ENCODE peak calls at places on chromosomes 11 and 22, in nine cellular contexts. Z is neuronal stem cell; X is mammary epithelial cell; G is PC-3; E is lower lobe of right lung; I is H1; U is CD4-positive, alpha-beta T cell; T is fibroblast of lung; C is uterus. L is an unnamed sample.

GRCh38 chr11:1771273-1771672 is 7.5 kb upstream of the CTSD start:
- DNase-seq in Z (no peak), X (peak), G (no peak), E (no peak), I (no peak), U (no peak), T (no peak), C (no peak), L (no peak)

GRCh38 chr11:124707813-124708212 is 31.9 kb upstream of the NRGN start:
- DNase-seq in Z (no peak), X (no peak), G (peak), E (no peak), I (no peak), U (no peak), T (no peak), C (no peak), L (no peak)

GRCh38 chr11:134562941-134563471 is 151.0 kb upstream of the B3GAT1 start:
- DNase-seq in Z (no peak), X (no peak), G (no peak), E (no peak), I (no peak), U (no peak), T (no peak), C (no peak), L (no peak)

GRCh38 chr11:114964676-114965214 is 286.4 kb downstream of the NXPE2 start:
- DNase-seq in Z (no peak), X (no peak), G (no peak), E (no peak), I (no peak), U (no peak), T (no peak), C (no peak), L (no peak)

GRCh38 chr11:67268684-67269268 is 2.5 kb downstream of the GRK2 start:
- DNase-seq in Z (no peak), X (no peak), G (no peak), E (peak), I (no peak), U (no peak), T (no peak), C (no peak), L (no peak)

GRCh38 chr22:48615171-48616008 is 1212.3 kb downstream of the BRD1 start:
- DNase-seq in Z (no peak), X (no peak), G (no peak), E (no peak), I (no peak), U (no peak), T (no peak), C (no peak), L (no peak)

GRCh38 chr11:13721760-13722159 is 53.3 kb downstream of the FAR1 start:
- DNase-seq in Z (no peak), X (peak), G (no peak), E (no peak), I (no peak), U (no peak), T (peak), C (no peak), L (no peak)

GRCh38 chr22:47154621-47155081 is 392.2 kb downstream of the TBC1D22A start:
- DNase-seq in Z (no peak), X (peak), G (peak), E (no peak), I (no peak), U (no peak), T (peak), C (peak), L (peak)

GRCh38 chr11:2549491-2549875 is 104.7 kb downstream of the KCNQ1 start:
- DNase-seq in Z (no peak), X (no peak), G (no peak), E (peak), I (no peak), U (no peak), T (no peak), C (no peak), L (no peak)

GRCh38 chr22:48250937-48251530 is 1488.6 kb downstream of the TBC1D22A start:
- DNase-seq in Z (no peak), X (no peak), G (no peak), E (no peak), I (no peak), U (no peak), T (no peak), C (no peak), L (no peak)

GRCh38 chr11:35223429-35223828 is 84.5 kb downstream of the CD44 start:
- DNase-seq in Z (no peak), X (no peak), G (no peak), E (no peak), I (no peak), U (no peak), T (peak), C (peak), L (no peak)

GRCh38 chr11:95505927-95506426 is 275.0 kb upstream of the SESN3 start:
- DNase-seq in Z (no peak), X (peak), G (no peak), E (no peak), I (no peak), U (no peak), T (peak), C (no peak), L (no peak)

DNA sequence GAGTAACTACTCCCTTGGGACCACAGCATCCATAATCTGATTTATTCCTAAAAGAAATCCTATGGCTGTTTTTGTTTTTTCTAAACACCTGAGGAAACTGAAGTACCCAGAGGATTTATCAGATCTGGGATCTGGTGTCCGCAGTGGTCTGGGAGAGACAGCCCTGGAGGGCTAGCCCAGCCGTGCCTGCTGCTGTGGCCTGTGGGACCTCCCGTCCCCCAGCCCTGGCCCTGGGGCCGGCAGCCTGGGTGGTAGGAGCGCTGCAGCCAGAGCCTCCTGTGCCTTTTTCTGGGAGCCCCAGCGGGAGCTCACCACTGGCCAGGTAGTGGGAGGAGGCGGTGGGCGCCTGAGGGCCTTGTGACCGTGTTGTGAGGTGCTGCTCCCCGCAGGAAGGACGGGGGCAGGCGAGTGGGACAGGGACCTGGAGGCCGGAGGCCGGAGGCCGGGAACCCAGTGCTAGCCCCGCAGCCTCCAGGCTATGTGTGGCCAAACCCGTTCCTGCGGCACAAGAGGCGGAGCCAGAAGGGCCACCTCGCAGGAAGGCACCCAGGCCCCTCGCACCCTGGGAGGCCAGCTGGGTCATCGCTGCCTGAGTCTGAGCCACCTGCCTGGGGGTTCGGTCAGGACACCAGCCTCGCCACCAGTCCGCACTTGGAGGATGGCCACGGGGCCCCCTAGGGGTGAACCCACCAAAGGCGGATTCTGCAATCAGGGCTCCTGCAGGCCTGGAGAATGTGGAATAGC is 18.2 kb upstream of the C11orf96 start:
- DNase-seq in Z (no peak), X (no peak), G (no peak), E (no peak), I (no peak), U (no peak), T (no peak), C (no peak), L (no peak)
- H3K27ac ChIP-seq in Z (peak), X (no peak), G (no peak), E (peak), I (no peak), U (no peak), T (peak), C (peak), L (peak)

GRCh38 chr11:48050304-48050703 is 69.9 kb downstream of the PTPRJ start:
- DNase-seq in Z (no peak), X (no peak), G (no peak), E (no peak), I (no peak), U (no peak), T (no peak), C (no peak), L (no peak)
- H3K27ac ChIP-seq in Z (no peak), X (no peak), G (peak), E (no peak), I (no peak), U (no peak), T (no peak), C (no peak), L (no peak)

GRCh38 chr11:45556851-45557707 is 108.3 kb downstream of the CHST1 start:
- DNase-seq in Z (no peak), X (peak), G (peak), E (no peak), I (no peak), U (no peak), T (peak), C (no peak), L (no peak)
- H3K27ac ChIP-seq in Z (no peak), X (no peak), G (no peak), E (no peak), I (no peak), U (no peak), T (no peak), C (no peak), L (no peak)

GRCh38 chr11:87366766-87367405 is 329.2 kb downstream of the TMEM135 start:
- DNase-seq in Z (no peak), X (peak), G (no peak), E (no peak), I (no peak), U (no peak), T (peak), C (no peak), L (no peak)

GRCh38 chr11:87369888-87370287 is 332.2 kb downstream of the TMEM135 start:
- DNase-seq in Z (no peak), X (no peak), G (no peak), E (no peak), I (no peak), U (no peak), T (no peak), C (no peak), L (no peak)

GRCh38 chr11:87368876-87369480 is 331.2 kb downstream of the TMEM135 start:
- DNase-seq in Z (no peak), X (peak), G (peak), E (no peak), I (peak), U (no peak), T (peak), C (no peak), L (no peak)

GRCh38 chr11:87368151-87368550 is 330.4 kb downstream of the TMEM135 start:
- DNase-seq in Z (no peak), X (no peak), G (no peak), E (no peak), I (no peak), U (no peak), T (no peak), C (no peak), L (no peak)

DNA sequence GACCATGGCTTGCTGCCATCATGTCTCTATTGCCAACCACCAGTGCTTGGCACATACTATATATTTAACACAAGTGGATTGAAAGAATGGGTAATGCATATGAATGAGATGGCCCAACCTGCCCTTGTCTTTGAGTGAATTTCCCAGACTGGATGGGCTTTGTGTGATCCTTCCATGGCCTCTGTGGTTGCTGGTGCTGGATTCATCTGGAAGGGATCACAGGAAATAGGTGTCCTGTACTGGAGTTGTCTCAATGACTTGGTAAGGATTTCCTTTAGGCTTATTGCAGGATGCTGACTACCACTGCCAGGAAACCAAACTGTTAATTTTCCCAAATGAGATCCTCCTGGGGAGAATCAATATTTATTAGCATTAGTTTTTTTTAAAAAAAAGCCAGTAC is 328.6 kb downstream of the TMEM135 start:
- DNase-seq in Z (no peak), X (no peak), G (no peak), E (no peak), I (no peak), U (no peak), T (no peak), C (no peak), L (no peak)
- H3K27ac ChIP-seq in Z (no peak), X (no peak), G (no peak), E (no peak), I (no peak), U (no peak), T (no peak), C (no peak), L (no peak)

GRCh38 chr11:60913793-60914619 is at the start of gene TMEM109:
- DNase-seq in Z (peak), X (peak), G (peak), E (peak), I (peak), U (peak), T (peak), C (peak), L (peak)
- H3K27ac ChIP-seq in Z (peak), X (peak), G (peak), E (peak), I (peak), U (peak), T (peak), C (peak), L (peak)